ENCODE peak calls at places on chromosomes 3 and 15, in ten cellular contexts. T, S, I, L, A, J, V, R, F and N are unnamed samples. For H3K9me3, the result is how much of the 10 kb centered on the place peaks cover.

GRCh38 chr3:173225351-173225750 is 84.3 kb upstream of the SPATA16 start:
- DNase-seq in T (no peak), S (no peak), I (no peak), L (no peak), A (no peak), J (no peak), V (no peak), R (no peak), F (no peak), N (no peak)

GRCh38 chr3:46987485-46988401 is 8.3 kb downstream of the NBEAL2 start:
- DNase-seq in T (peak), S (no peak), I (peak), L (peak), A (no peak), J (no peak), V (peak), R (no peak), F (no peak), N (no peak)

GRCh38 chr3:155110996-155111901 is 31.1 kb downstream of the MME start:
- DNase-seq in T (no peak), S (no peak), I (no peak), L (no peak), A (no peak), J (no peak), V (no peak), R (no peak), F (no peak), N (no peak)

GRCh38 chr3:129321887-129322286 is 43.2 kb downstream of the HMCES start:
- DNase-seq in T (no peak), S (no peak), I (no peak), L (no peak), A (no peak), J (no peak), V (no peak), R (no peak), F (no peak), N (no peak)

GRCh38 chr3:71066356-71066755 is 517.2 kb downstream of the FOXP1 start:
- DNase-seq in T (peak), S (no peak), I (peak), L (no peak), A (no peak), J (no peak), V (peak), R (no peak), F (no peak), N (no peak)

GRCh38 chr3:78871048-78871447 is 896.8 kb downstream of the ROBO1 start:
- DNase-seq in T (peak), S (no peak), I (no peak), L (no peak), A (no peak), J (no peak), V (no peak), R (peak), F (peak), N (no peak)

GRCh38 chr15:99174567-99174966 is 69.7 kb downstream of the SYNM start:
- DNase-seq in T (no peak), S (no peak), I (no peak), L (peak), A (no peak), J (no peak), V (no peak), R (no peak), F (no peak), N (no peak)

GRCh38 chr3:49017978-49018706 is at the start of gene DALRD3:
- DNase-seq in T (peak), S (no peak), I (peak), L (peak), A (peak), J (no peak), V (peak), R (peak), F (peak), N (no peak)

GRCh38 chr15:36595625-36596024 is 16.2 kb downstream of the CDIN1 start:
- DNase-seq in T (no peak), S (no peak), I (no peak), L (no peak), A (no peak), J (no peak), V (no peak), R (peak), F (no peak), N (no peak)

GRCh38 chr3:14456794-14457193 is 54.4 kb downstream of the SLC6A6 start:
- DNase-seq in T (no peak), S (no peak), I (no peak), L (no peak), A (no peak), J (no peak), V (no peak), R (no peak), F (no peak), N (no peak)

GRCh38 chr3:73511555-73511954 is 113.2 kb downstream of the PDZRN3 start:
- DNase-seq in T (no peak), S (no peak), I (no peak), L (no peak), A (no peak), J (no peak), V (no peak), R (no peak), F (no peak), N (no peak)

GRCh38 chr15:67999320-68000100 is 54.6 kb upstream of the PIAS1 start:
- DNase-seq in T (no peak), S (no peak), I (no peak), L (no peak), A (no peak), J (no peak), V (no peak), R (no peak), F (no peak), N (no peak)

GRCh38 chr15:91142097-91142744 is 42.2 kb downstream of the SV2B start:
- DNase-seq in T (peak), S (no peak), I (no peak), L (no peak), A (no peak), J (no peak), V (no peak), R (no peak), F (no peak), N (no peak)

GRCh38 chr3:195739561-195740111 is 18.9 kb downstream of the MUC20 start:
- DNase-seq in T (no peak), S (no peak), I (peak), L (no peak), A (no peak), J (no peak), V (no peak), R (no peak), F (no peak), N (no peak)

GRCh38 chr15:52805351-52806283 is 15.5 kb upstream of the ONECUT1 start:
- DNase-seq in T (no peak), S (no peak), I (no peak), L (no peak), A (no peak), J (no peak), V (no peak), R (no peak), F (no peak), N (no peak)

GRCh38 chr3:10468611-10469354 is 36.6 kb downstream of the ATP2B2 start:
- DNase-seq in T (no peak), S (no peak), I (no peak), L (peak), A (no peak), J (no peak), V (no peak), R (no peak), F (no peak), N (no peak)

GRCh38 chr3:67044295-67044694 is 46.2 kb downstream of the KBTBD8 start:
- DNase-seq in T (no peak), S (no peak), I (no peak), L (no peak), A (no peak), J (no peak), V (no peak), R (peak), F (peak), N (no peak)

GRCh38 chr15:25175033-25175788 is 220.4 kb downstream of the SNRPN start:
- DNase-seq in T (no peak), S (no peak), I (peak), L (no peak), A (peak), J (no peak), V (no peak), R (no peak), F (no peak), N (no peak)
- H3K9me3 ChIP-seq in T (under half), S (under half), I (half or more), L (under half), A (under half), J (under half), V (under half), R (under half), F (half or more), N (under half)

GRCh38 chr15:95043933-95044313 is 812.6 kb downstream of the MCTP2 start:
- DNase-seq in T (no peak), S (no peak), I (no peak), L (no peak), A (no peak), J (no peak), V (no peak), R (no peak), F (no peak), N (no peak)

GRCh38 chr15:95044780-95045417 is 813.5 kb downstream of the MCTP2 start:
- DNase-seq in T (no peak), S (no peak), I (no peak), L (no peak), A (no peak), J (no peak), V (no peak), R (no peak), F (no peak), N (no peak)

GRCh38 chr15:95041297-95041696 is 809.9 kb downstream of the MCTP2 start:
- DNase-seq in T (no peak), S (no peak), I (no peak), L (no peak), A (no peak), J (no peak), V (no peak), R (no peak), F (no peak), N (no peak)
- H3K9me3 ChIP-seq in T (under half), S (under half), I (under half), L (under half), A (under half), J (under half), V (under half), R (under half), F (under half), N (under half)

DNA sequence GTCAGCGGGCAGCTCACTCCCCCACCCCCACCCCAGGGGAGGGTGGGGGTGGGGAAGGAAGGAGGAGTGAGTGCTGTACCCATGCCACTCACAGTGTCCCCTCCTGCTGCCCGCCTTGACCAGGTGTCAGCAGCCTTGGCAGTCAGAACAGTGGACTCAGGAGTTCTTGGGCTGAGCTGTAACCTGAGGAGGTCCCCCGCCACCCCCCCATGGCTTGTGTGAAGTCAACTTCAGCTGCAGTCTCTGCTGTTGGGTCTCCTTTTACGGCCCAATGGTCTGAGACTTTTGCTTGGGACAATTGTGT is 8.9 kb downstream of the MAPKAPK3 start:
- DNase-seq in T (no peak), S (no peak), I (no peak), L (no peak), A (no peak), J (no peak), V (no peak), R (no peak), F (no peak), N (no peak)
- H3K9me3 ChIP-seq in T (under half), S (under half), I (under half), L (under half), A (under half), J (under half), V (under half), R (under half), F (under half), N (under half)

DNA sequence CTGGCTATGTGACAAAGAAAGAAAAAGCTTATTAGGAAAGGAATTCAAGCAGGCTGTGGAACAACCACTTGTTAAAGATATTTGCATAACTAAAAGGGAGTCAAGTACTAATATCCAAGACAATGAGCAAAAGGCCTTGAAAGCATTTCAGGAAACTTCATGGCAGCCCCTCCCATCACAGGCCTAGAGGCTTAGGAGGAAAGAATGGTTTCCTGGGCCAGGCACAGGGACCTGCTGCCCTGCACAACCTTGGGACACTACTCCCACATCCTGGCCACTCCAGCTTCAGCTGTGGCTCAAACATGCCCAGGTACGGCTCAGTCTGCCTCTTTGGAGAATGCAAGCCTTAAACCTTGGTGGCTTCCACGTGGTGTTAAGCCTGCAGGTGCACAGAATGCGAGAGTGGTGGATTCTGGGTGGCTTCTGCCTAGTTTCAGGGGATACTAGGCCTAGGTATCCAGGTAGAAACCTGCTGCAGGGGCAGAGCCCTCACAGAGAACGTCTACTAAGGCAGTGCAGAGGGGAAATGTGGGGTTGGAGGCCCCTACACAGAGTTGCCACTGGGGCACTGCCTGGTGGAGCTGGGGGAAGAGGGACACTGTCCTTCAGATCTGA is 121.6 kb downstream of the OPA1 start:
- DNase-seq in T (no peak), S (no peak), I (no peak), L (no peak), A (no peak), J (no peak), V (no peak), R (no peak), F (no peak), N (no peak)
- H3K9me3 ChIP-seq in T (under half), S (under half), I (under half), L (under half), A (under half), J (under half), V (under half), R (under half), F (under half), N (under half)

DNA sequence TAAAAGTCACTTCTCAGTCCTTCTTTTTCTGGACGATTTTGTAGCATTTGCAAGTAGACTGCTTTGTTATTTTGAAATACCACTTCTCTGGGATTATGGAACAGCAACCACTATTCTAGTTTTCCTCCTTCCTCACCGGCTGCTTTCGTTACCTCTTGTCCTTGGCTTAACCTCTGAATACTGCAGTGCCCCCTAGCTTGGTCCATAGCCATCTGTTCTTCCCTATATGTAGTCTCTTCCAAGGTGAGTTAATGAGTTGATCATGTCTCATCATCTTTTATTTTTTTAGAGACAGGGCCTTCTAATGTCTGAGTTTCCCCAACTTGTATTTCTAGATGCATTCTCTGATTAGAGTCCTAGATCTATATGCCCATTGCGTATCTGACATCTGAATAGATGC is 694.3 kb downstream of the NTRK3 start:
- DNase-seq in T (no peak), S (no peak), I (no peak), L (no peak), A (no peak), J (no peak), V (no peak), R (no peak), F (no peak), N (no peak)
- H3K9me3 ChIP-seq in T (under half), S (under half), I (under half), L (under half), A (under half), J (under half), V (under half), R (under half), F (under half), N (under half)

GRCh38 chr3:185059766-185060165 is 93.1 kb downstream of the C3orf70 start:
- DNase-seq in T (no peak), S (no peak), I (no peak), L (peak), A (no peak), J (no peak), V (no peak), R (no peak), F (no peak), N (no peak)
- H3K9me3 ChIP-seq in T (under half), S (under half), I (under half), L (under half), A (under half), J (under half), V (under half), R (under half), F (under half), N (under half)

GRCh38 chr15:62262305-62262941 is 97.3 kb upstream of the C2CD4B start:
- DNase-seq in T (peak), S (no peak), I (no peak), L (no peak), A (no peak), J (no peak), V (no peak), R (no peak), F (peak), N (no peak)

GRCh38 chr15:62269504-62269903 is 104.4 kb upstream of the C2CD4B start:
- DNase-seq in T (peak), S (no peak), I (no peak), L (no peak), A (no peak), J (no peak), V (no peak), R (no peak), F (no peak), N (no peak)

GRCh38 chr15:62264196-62264595 is 99.1 kb upstream of the C2CD4B start:
- DNase-seq in T (no peak), S (no peak), I (no peak), L (no peak), A (no peak), J (no peak), V (no peak), R (no peak), F (no peak), N (no peak)
- H3K9me3 ChIP-seq in T (under half), S (under half), I (under half), L (under half), A (under half), J (under half), V (under half), R (under half), F (under half), N (under half)